ENCODE peak calls at places on chromosomes 3 and 15, in six cellular contexts. Y is GM23248, C is colonic mucosa, E is sigmoid colon, I is mammary epithelial cell, X is NB4. M is an unnamed sample.

GRCh38 chr15:69662668-69663000 is 210.0 kb downstream of the RPLP1 start:
- DNase-seq in X (no peak), Y (no peak), C (no peak), E (no peak), I (no peak), M (no peak)

GRCh38 chr3:150469031-150469930 is 61.2 kb downstream of the TSC22D2 start:
- DNase-seq in X (peak; percentile 20), E (peak; percentile 81), Y (peak; percentile 98), I (peak; percentile 98), C (peak; percentile 67), M (no peak)

GRCh38 chr3:24149032-24149431 is 203.9 kb downstream of the NR1D2 start:
- DNase-seq in X (no peak), I (no peak), Y (no peak), E (no peak), C (no peak), M (no peak)

GRCh38 chr15:56341201-56341600 is 24.0 kb upstream of the TEX9 start:
- DNase-seq in E (no peak), I (peak; percentile 80), C (no peak), X (no peak), Y (peak; percentile 16), M (no peak)

GRCh38 chr3:58466899-58467563 is 24.9 kb upstream of the KCTD6 start:
- DNase-seq in I (no peak), C (no peak), Y (no peak), X (no peak), E (no peak), M (no peak)

GRCh38 chr3:9770276-9770812 is 597 bp upstream of the CAMK1 start:
- DNase-seq in E (peak; percentile 97), C (peak; percentile 93), Y (no peak), I (no peak), X (no peak), M (no peak)

GRCh38 chr3:195876297-195877031 is 31.9 kb downstream of the TNK2 start:
- DNase-seq in C (peak; percentile 96), E (no peak), Y (no peak), X (peak; percentile 45), I (no peak), M (no peak)

GRCh38 chr3:159586587-159587202 is 401.9 kb upstream of the IL12A start:
- DNase-seq in Y (peak; percentile 50), E (no peak), C (no peak), X (peak; percentile 9), I (peak; percentile 11), M (no peak)

GRCh38 chr3:67357610-67358458 is 296.6 kb downstream of the SUCLG2 start:
- DNase-seq in C (no peak), I (peak; percentile 8), E (peak; percentile 33), Y (peak; percentile 59), X (peak; percentile 12), M (peak; percentile 17)

GRCh38 chr15:36942248-36942827 is 158.0 kb downstream of the MEIS2 start:
- DNase-seq in C (no peak), X (no peak), I (no peak), E (no peak), Y (no peak), M (no peak)

GRCh38 chr3:48879307-48879993 is 19.2 kb downstream of the SLC25A20 start:
- DNase-seq in Y (no peak), C (no peak), I (no peak), X (no peak), E (no peak), M (no peak)

GRCh38 chr3:30418443-30418842 is 188.0 kb upstream of the TGFBR2 start:
- DNase-seq in C (no peak), Y (peak; percentile 50), X (no peak), I (no peak), E (no peak), M (no peak)

GRCh38 chr15:90884719-90885431 is 571 bp downstream of the FES start:
- DNase-seq in X (peak; percentile 64), Y (no peak), I (no peak), E (no peak), C (no peak), M (no peak)
- H3K4me3 ChIP-seq in X (peak overlapping the region; percentile 84), Y (peak overlapping the region; percentile 65), I (no peak overlapping the region), E (peak overlapping the region; percentile 36), C (peak overlapping the region; percentile 47), M (no peak overlapping the region)

DNA sequence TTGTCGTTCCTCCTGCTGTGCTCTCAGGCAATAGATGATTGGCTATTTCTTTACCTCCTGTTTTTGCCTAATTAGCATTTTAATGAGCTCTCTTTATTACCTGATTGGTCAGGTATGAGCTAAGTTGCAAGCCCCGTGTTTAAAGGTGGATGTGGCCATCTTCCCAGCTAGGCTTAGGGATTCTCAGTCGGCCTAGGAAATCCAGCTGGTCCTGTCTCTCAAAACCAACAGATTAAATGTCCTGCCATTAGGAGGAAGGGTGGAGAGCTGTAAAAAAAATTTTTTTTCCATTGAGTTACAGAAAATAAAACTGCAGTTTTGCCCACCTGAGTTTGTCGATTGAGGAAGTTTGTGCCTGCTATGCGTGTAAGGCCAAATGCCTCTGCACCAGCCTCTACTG is 5.4 kb upstream of the ACSBG1 start:
- DNase-seq in E (no peak), C (no peak), I (no peak), X (no peak), Y (no peak), M (no peak)
- H3K4me3 ChIP-seq in E (no peak overlapping the region), C (no peak overlapping the region), I (no peak overlapping the region), X (no peak overlapping the region), Y (no peak overlapping the region), M (no peak overlapping the region)

GRCh38 chr3:103421460-103421859 is 986.6 kb downstream of the ZPLD1 start:
- DNase-seq in C (no peak), E (no peak), X (no peak), I (no peak), Y (no peak), M (no peak)
- H3K4me3 ChIP-seq in C (no peak overlapping the region), E (no peak overlapping the region), X (no peak overlapping the region), I (no peak overlapping the region), Y (no peak overlapping the region), M (no peak overlapping the region)

GRCh38 chr15:27414168-27414870 is 443.3 kb downstream of the GABRG3 start:
- DNase-seq in Y (peak; percentile 45), E (no peak), C (no peak), X (no peak), I (no peak), M (no peak)

GRCh38 chr15:27410986-27411385 is 440.0 kb downstream of the GABRG3 start:
- DNase-seq in X (no peak), C (no peak), E (no peak), Y (no peak), I (no peak), M (no peak)

GRCh38 chr15:27408428-27408827 is 437.4 kb downstream of the GABRG3 start:
- DNase-seq in X (no peak), I (no peak), C (no peak), Y (no peak), E (no peak), M (no peak)

GRCh38 chr15:27412413-27412812 is 441.4 kb downstream of the GABRG3 start:
- DNase-seq in C (no peak), E (no peak), I (no peak), Y (no peak), X (no peak), M (no peak)
- H3K4me3 ChIP-seq in C (no peak overlapping the region), E (no peak overlapping the region), I (no peak overlapping the region), Y (no peak overlapping the region), X (no peak overlapping the region), M (no peak overlapping the region)

GRCh38 chr15:42510258-42511009 is 15.0 kb downstream of the SNAP23 start:
- DNase-seq in X (no peak), Y (no peak), I (no peak), E (no peak), C (no peak), M (no peak)
- H3K4me3 ChIP-seq in X (no peak overlapping the region), Y (peak overlapping the region; percentile 19), I (no peak overlapping the region), E (no peak overlapping the region), C (no peak overlapping the region), M (no peak overlapping the region)